ENCODE peak calls at places on chromosome 4, in six cellular contexts. V, H, X, Z, C and R are unnamed samples.

GRCh38 chr4:2243682-2244380 is 1.9 kb upstream of the HAUS3 start:
- DNase-seq in Z (peak), H (no peak), X (no peak), C (no peak), V (no peak), R (peak)

GRCh38 chr4:48167538-48168263 is 33.7 kb upstream of the TXK start:
- DNase-seq in X (no peak), V (no peak), Z (no peak), C (no peak), H (no peak), R (no peak)

GRCh38 chr4:2823301-2823670 is 20.4 kb upstream of the ADD1 start:
- DNase-seq in C (no peak), Z (no peak), H (no peak), X (no peak), V (no peak), R (no peak)

GRCh38 chr4:107243141-107243779 is 207.1 kb upstream of the DKK2 start:
- DNase-seq in C (no peak), H (no peak), X (no peak), Z (no peak), V (no peak), R (peak)

GRCh38 chr4:159341486-159341885 is 238.6 kb downstream of the RAPGEF2 start:
- DNase-seq in Z (no peak), V (no peak), C (no peak), H (no peak), X (no peak), R (no peak)

GRCh38 chr4:137558951-137559350 is 26.7 kb upstream of the PCDH18 start:
- DNase-seq in V (no peak), C (no peak), Z (no peak), H (no peak), X (no peak), R (no peak)

GRCh38 chr4:40842725-40843401 is 93.1 kb downstream of the NSUN7 start:
- DNase-seq in V (no peak), Z (no peak), H (peak), C (no peak), X (no peak), R (peak)

GRCh38 chr4:75939890-75940691 is 722 bp downstream of the NAAA start:
- DNase-seq in V (peak), C (peak), X (peak), Z (no peak), H (peak), R (peak)

GRCh38 chr4:29005838-29006237 is 1714.3 kb upstream of the PCDH7 start:
- DNase-seq in H (no peak), X (no peak), Z (no peak), C (no peak), V (no peak), R (no peak)

GRCh38 chr4:17554568-17554967 is 22.4 kb upstream of the LAP3 start:
- DNase-seq in C (no peak), X (no peak), Z (no peak), V (no peak), H (no peak), R (no peak)

GRCh38 chr4:26861434-26862186 is 969 bp downstream of the STIM2 start:
- DNase-seq in C (peak), V (peak), X (peak), Z (peak), H (peak), R (peak)

GRCh38 chr4:108031427-108032083 is 41.9 kb downstream of the HADH start:
- DNase-seq in V (no peak), X (no peak), C (no peak), Z (no peak), H (no peak), R (no peak)

GRCh38 chr4:3387154-3387942 is 54.4 kb upstream of the HGFAC start:
- DNase-seq in Z (no peak), X (no peak), V (no peak), H (no peak), C (no peak), R (no peak)

GRCh38 chr4:103046416-103047290 is 27.1 kb upstream of the SLC9B1 start:
- DNase-seq in H (no peak), X (peak), Z (no peak), V (no peak), C (no peak), R (peak)

GRCh38 chr4:76197001-76197743 is 16.5 kb downstream of the SCARB2 start:
- DNase-seq in H (no peak), V (no peak), Z (no peak), X (no peak), C (no peak), R (peak)

GRCh38 chr4:40811886-40812857 is 62.4 kb downstream of the NSUN7 start:
- DNase-seq in Z (no peak), H (no peak), V (no peak), C (no peak), X (no peak), R (no peak)

GRCh38 chr4:24730256-24731001 is 64.9 kb upstream of the SOD3 start:
- DNase-seq in C (no peak), V (no peak), Z (no peak), X (no peak), H (peak), R (no peak)

GRCh38 chr4:168408620-168409019 is 71.7 kb downstream of the DDX60L start:
- DNase-seq in H (peak), X (no peak), V (no peak), C (no peak), Z (peak), R (peak)

GRCh38 chr4:184593461-184593860 is 55.8 kb downstream of the CASP3 start:
- DNase-seq in X (no peak), Z (no peak), H (no peak), C (no peak), V (no peak), R (no peak)

GRCh38 chr4:118869808-118870342 is 18.8 kb upstream of the SYNPO2 start:
- DNase-seq in Z (no peak), H (no peak), V (no peak), X (no peak), C (no peak), R (no peak)

GRCh38 chr4:176875441-176875930 is 82.8 kb upstream of the VEGFC start:
- DNase-seq in C (no peak), H (no peak), V (no peak), Z (no peak), X (no peak), R (no peak)

GRCh38 chr4:99708551-99708950 is 50.9 kb upstream of the C4orf54 start:
- DNase-seq in C (no peak), V (no peak), H (no peak), X (no peak), Z (no peak), R (no peak)

GRCh38 chr4:131426023-131426758 is 1722.9 kb upstream of the PCDH10 start:
- DNase-seq in H (no peak), C (no peak), Z (no peak), X (no peak), V (no peak), R (peak)

GRCh38 chr4:123956204-123956603 is 559.6 kb downstream of the SPRY1 start:
- DNase-seq in Z (no peak), X (no peak), H (no peak), C (no peak), V (no peak), R (no peak)

GRCh38 chr4:16027626-16028025 is 56.2 kb downstream of the PROM1 start:
- DNase-seq in V (no peak), X (no peak), C (no peak), Z (no peak), H (no peak), R (no peak)

GRCh38 chr4:24810016-24810415 is 14.6 kb downstream of the SOD3 start:
- DNase-seq in H (no peak), X (no peak), C (no peak), Z (no peak), V (no peak), R (no peak)

GRCh38 chr4:32985256-32985655 is 2265.1 kb downstream of the PCDH7 start:
- DNase-seq in C (no peak), X (no peak), Z (no peak), V (no peak), H (no peak), R (peak)

GRCh38 chr4:126850286-126850685 is 782.5 kb upstream of the INTU start:
- DNase-seq in X (no peak), C (no peak), V (no peak), H (no peak), Z (no peak), R (peak)

GRCh38 chr4:111961806-111962205 is 183.4 kb upstream of the FAM241A start:
- DNase-seq in H (no peak), V (no peak), Z (no peak), X (no peak), C (no peak), R (no peak)

GRCh38 chr4:180280076-180280475 is 1963.1 kb upstream of the TENM3 start:
- DNase-seq in X (no peak), C (no peak), H (no peak), Z (no peak), V (no peak), R (no peak)

GRCh38 chr4:9893329-9894108 is 112.1 kb downstream of the DRD5 start:
- DNase-seq in V (no peak), H (no peak), X (no peak), Z (no peak), C (no peak), R (no peak)

GRCh38 chr4:98739718-98740117 is 81.3 kb upstream of the TSPAN5 start:
- DNase-seq in X (no peak), C (no peak), H (no peak), Z (no peak), V (no peak), R (no peak)

GRCh38 chr4:174604198-174604597 is 81.9 kb upstream of the HPGD start:
- DNase-seq in V (no peak), X (no peak), C (no peak), H (peak), Z (no peak), R (peak)

GRCh38 chr4:179145746-179146530 is 1703.7 kb upstream of the AGA start:
- DNase-seq in H (no peak), X (no peak), Z (no peak), V (no peak), C (no peak), R (no peak)

GRCh38 chr4:73731968-73732610 is 8.3 kb upstream of the CXCL8 start:
- DNase-seq in V (no peak), X (no peak), H (no peak), C (no peak), Z (no peak), R (no peak)

GRCh38 chr4:78940752-78941151 is 1.5 kb upstream of the PAQR3 start:
- DNase-seq in V (no peak), X (no peak), H (no peak), Z (no peak), C (no peak), R (no peak)